ENCODE peak calls at places on chromosome 7, in five cellular contexts. U, R, Z, X and S are unnamed samples.

GRCh38 chr7:149825567-149826343 is 12.4 kb upstream of the ZNF862 start:
- DNase-seq in R (no peak), X (no peak), U (no peak), Z (no peak), S (no peak)

GRCh38 chr7:25857376-25858067 is 294.5 kb upstream of the NFE2L3 start:
- DNase-seq in X (no peak), R (peak; percentile 82), U (peak; percentile 62), Z (peak; percentile 87), S (no peak)

GRCh38 chr7:155543011-155543881 is 3.1 kb downstream of the CNPY1 start:
- DNase-seq in Z (peak; percentile 70), U (no peak), R (no peak), X (no peak), S (no peak)

GRCh38 chr7:153193144-153193595 is 433.6 kb downstream of the ACTR3B start:
- DNase-seq in X (peak; percentile 16), R (peak; percentile 9), U (no peak), Z (peak; percentile 91), S (peak; percentile 14)

GRCh38 chr7:1087952-1088920 is at the start of gene GPER1:
- DNase-seq in Z (peak; percentile 83), R (peak; percentile 86), X (peak; percentile 25), U (no peak), S (no peak)

GRCh38 chr7:101217388-101218235 is at the start of the genes PLOD3 and ZNHIT1:
- DNase-seq in R (peak; percentile 98), X (peak; percentile 86), Z (peak; percentile 97), U (peak; percentile 98), S (peak; percentile 90)

GRCh38 chr7:91852263-91852741 is 28.2 kb downstream of the MTERF1 start:
- DNase-seq in Z (no peak), X (no peak), U (no peak), R (no peak), S (no peak)

GRCh38 chr7:134632937-134633540 is 13.6 kb upstream of the BPGM start:
- DNase-seq in U (peak; percentile 20), Z (peak; percentile 52), R (no peak), X (no peak), S (no peak)

GRCh38 chr7:101998029-101998903 is 180.8 kb downstream of the CUX1 start:
- DNase-seq in X (no peak), Z (no peak), R (no peak), U (no peak), S (peak; percentile 35)

GRCh38 chr7:111329367-111330234 is 232.7 kb downstream of the IMMP2L start:
- DNase-seq in R (no peak), U (no peak), X (no peak), Z (no peak), S (no peak)

GRCh38 chr7:29289156-29290021 is 94.8 kb downstream of the CHN2 start:
- DNase-seq in U (peak; percentile 87), X (peak; percentile 19), Z (no peak), R (peak; percentile 12), S (peak; percentile 91)

GRCh38 chr7:151352512-151352911 is 10.9 kb downstream of the NUB1 start:
- DNase-seq in X (no peak), Z (no peak), R (no peak), U (no peak), S (no peak)

GRCh38 chr7:66167773-66168367 is 37.3 kb upstream of the TPST1 start:
- DNase-seq in U (peak; percentile 72), X (no peak), Z (no peak), R (no peak), S (no peak)

GRCh38 chr7:91655656-91656055 is 224.8 kb downstream of the MTERF1 start:
- DNase-seq in Z (no peak), X (no peak), U (no peak), R (no peak), S (no peak)

GRCh38 chr7:151114151-151115090 is 28.1 kb downstream of the AGAP3 start:
- DNase-seq in X (no peak), U (no peak), Z (peak; percentile 87), R (peak; percentile 29), S (no peak)

GRCh38 chr7:95686109-95686508 is 86.2 kb upstream of the DYNC1I1 start:
- DNase-seq in X (peak; percentile 17), U (peak; percentile 40), Z (peak; percentile 68), R (peak; percentile 63), S (no peak)

GRCh38 chr7:445563-446288 is 73.9 kb downstream of the PDGFA start:
- DNase-seq in R (no peak), X (no peak), U (no peak), Z (no peak), S (no peak)